ENCODE peak calls at places on chromosomes 1 and 21, in six cellular contexts. P is PC-3; E is stimulated activated CD4-positive, alpha-beta T cell treated with anti-CD3 and anti-CD28 coated beads, Interleukin-12 subunit alpha, Interleukin-12 subunit beta, amount 100 ng/mL, for 4 hours; K is A549; J is M059J; R is GDM1. T is an unnamed sample.

GRCh38 chr21:15543473-15543872 is 186.3 kb upstream of the USP25 start:
- DNase-seq in P (no peak), E (no peak), K (peak), J (no peak), R (no peak), T (no peak)

GRCh38 chr1:234699795-234700665 is 90.1 kb upstream of the IRF2BP2 start:
- DNase-seq in P (no peak), E (peak), K (no peak), J (peak), R (no peak), T (no peak)

GRCh38 chr1:107140703-107141490 is at the start of gene NTNG1:
- DNase-seq in P (peak), E (peak), K (no peak), J (peak), R (no peak), T (no peak)

GRCh38 chr1:7046314-7046713 is 261.1 kb downstream of the CAMTA1 start:
- DNase-seq in P (peak), E (no peak), K (no peak), J (peak), R (no peak), T (peak)

GRCh38 chr1:153386500-153386901 is 4.4 kb downstream of the S100A8 start:
- DNase-seq in P (no peak), E (no peak), K (no peak), J (peak), R (peak), T (no peak)

GRCh38 chr1:161133220-161133740 is 813 bp upstream of the DEDD start:
- DNase-seq in P (peak), E (no peak), K (no peak), J (no peak), R (no peak), T (no peak)

GRCh38 chr21:34888569-34889286 is 160.4 kb downstream of the RUNX1 start:
- DNase-seq in P (peak), E (peak), K (peak), J (peak), R (peak), T (peak)

GRCh38 chr1:165010418-165011055 is 346.0 kb downstream of the LMX1A start:
- DNase-seq in P (no peak), E (no peak), K (no peak), J (no peak), R (no peak), T (no peak)

GRCh38 chr1:25566186-25566729 is 22.9 kb downstream of the LDLRAP1 start:
- DNase-seq in P (no peak), E (no peak), K (no peak), J (no peak), R (no peak), T (no peak)

GRCh38 chr21:17779486-17779885 is 39.7 kb downstream of the C21orf91 start:
- DNase-seq in P (no peak), E (no peak), K (no peak), J (no peak), R (no peak), T (no peak)

GRCh38 chr1:216462061-216462775 is 39.0 kb upstream of the USH2A start:
- DNase-seq in P (peak), E (no peak), K (peak), J (peak), R (no peak), T (peak)

T was measured in NCI-H460.